ENCODE peak calls at places on chromosome 3, in ten cellular contexts. Z, P, S, G, M, C, X, D, U and T are unnamed samples.

GRCh38 chr3:81349941-81350340 is 411.5 kb downstream of the GBE1 start:
- DNase-seq in Z (no peak), P (no peak), S (no peak), G (no peak), M (no peak), C (no peak), X (peak; percentile 47), D (no peak), U (no peak), T (no peak)

GRCh38 chr3:123068227-123069020 is 1.6 kb downstream of the PDIA5 start:
- DNase-seq in Z (peak; percentile 46), P (no peak), S (no peak), G (no peak), M (no peak), C (peak; percentile 46), X (no peak), D (peak; percentile 37), U (no peak), T (no peak)

GRCh38 chr3:48414376-48415250 is 15.3 kb downstream of the PLXNB1 start:
- DNase-seq in Z (no peak), P (no peak), S (no peak), G (no peak), M (peak; percentile 28), C (no peak), X (peak; percentile 73), D (no peak), U (no peak), T (no peak)

GRCh38 chr3:159236306-159236705 is 434.5 kb downstream of the MFSD1 start:
- DNase-seq in Z (no peak), P (no peak), S (no peak), G (no peak), M (no peak), C (peak; percentile 4), X (no peak), D (no peak), U (no peak), T (no peak)

GRCh38 chr3:148218222-148218621 is 479.5 kb upstream of the AGTR1 start:
- DNase-seq in Z (no peak), P (no peak), S (no peak), G (no peak), M (no peak), C (no peak), X (no peak), D (no peak), U (no peak), T (no peak)

GRCh38 chr3:97991278-97991652 is 19.0 kb upstream of the RIOX2 start:
- DNase-seq in Z (no peak), P (peak; percentile 20), S (no peak), G (no peak), M (no peak), C (no peak), X (no peak), D (no peak), U (no peak), T (no peak)

GRCh38 chr3:12135029-12135634 is 23.6 kb downstream of the TIMP4 start:
- DNase-seq in Z (peak; percentile 83), P (peak; percentile 55), S (peak; percentile 82), G (peak; percentile 28), M (peak; percentile 82), C (peak; percentile 85), X (peak; percentile 39), D (peak; percentile 76), U (peak; percentile 73), T (no peak)

GRCh38 chr3:14861451-14862302 is 42.9 kb downstream of the FGD5 start:
- DNase-seq in Z (no peak), P (no peak), S (no peak), G (no peak), M (no peak), C (no peak), X (no peak), D (no peak), U (no peak), T (no peak)

GRCh38 chr3:196440041-196440537 is 7.9 kb upstream of the UBXN7 start:
- DNase-seq in Z (no peak), P (no peak), S (peak; percentile 37), G (no peak), M (peak; percentile 58), C (no peak), X (no peak), D (no peak), U (no peak), T (no peak)